ENCODE peak calls at places on chromosome 2, in nine cellular contexts. S is cardiac muscle cell; D is CD4-positive, alpha-beta memory T cell; Y is adipocyte; B is choroid plexus epithelial cell; L is AG09309; Q is AG04450; G is neural progenitor cell; I is PC-3. R is an unnamed sample.

GRCh38 chr2:98709530-98709929 is 21.4 kb downstream of the MGAT4A start:
- DNase-seq in S (peak; percentile 22), D (no peak), Y (no peak), B (no peak), L (no peak), Q (no peak), G (no peak), I (no peak), R (no peak)

GRCh38 chr2:144515694-144516416 is 4.1 kb downstream of the ZEB2 start:
- DNase-seq in S (peak; percentile 80), D (peak; percentile 25), Y (peak; percentile 78), B (peak; percentile 78), L (no peak), Q (no peak), G (peak; percentile 66), I (no peak), R (peak; percentile 70)

GRCh38 chr2:47654790-47655562 is 128.0 kb upstream of the MSH6 start:
- DNase-seq in S (no peak), D (no peak), Y (no peak), B (no peak), L (no peak), Q (no peak), G (peak; percentile 23), I (peak; percentile 69), R (no peak)

GRCh38 chr2:70094171-70094977 is 7.1 kb downstream of the PCBP1 start:
- DNase-seq in S (no peak), D (no peak), Y (no peak), B (no peak), L (no peak), Q (no peak), G (no peak), I (no peak), R (no peak)

GRCh38 chr2:40440835-40441234 is 11.1 kb downstream of the SLC8A1 start:
- DNase-seq in S (no peak), D (no peak), Y (no peak), B (no peak), L (no peak), Q (no peak), G (no peak), I (no peak), R (no peak)

GRCh38 chr2:225011585-225011984 is 30.7 kb downstream of the DOCK10 start:
- DNase-seq in S (no peak), D (no peak), Y (no peak), B (no peak), L (no peak), Q (no peak), G (no peak), I (no peak), R (no peak)

GRCh38 chr2:167140767-167141166 is 252.5 kb downstream of the XIRP2 start:
- DNase-seq in S (peak; percentile 95), D (no peak), Y (peak; percentile 87), B (peak; percentile 99), L (peak; percentile 41), Q (peak; percentile 96), G (no peak), I (peak; percentile 99), R (peak; percentile 94)

GRCh38 chr2:22930781-22931180 is 454.2 kb upstream of the KLHL29 start:
- DNase-seq in S (no peak), D (no peak), Y (no peak), B (no peak), L (no peak), Q (no peak), G (no peak), I (no peak), R (no peak)

GRCh38 chr2:234343297-234343696 is 153.6 kb downstream of the ARL4C start:
- DNase-seq in S (no peak), D (no peak), Y (no peak), B (no peak), L (no peak), Q (no peak), G (no peak), I (no peak), R (no peak)

GRCh38 chr2:113208995-113209868 is 35.5 kb downstream of the PSD4 start:
- DNase-seq in S (no peak), D (no peak), Y (peak; percentile 70), B (no peak), L (no peak), Q (no peak), G (no peak), I (no peak), R (no peak)

GRCh38 chr2:73952499-73953446 is 26.1 kb downstream of the DGUOK start:
- DNase-seq in S (peak; percentile 62), D (no peak), Y (peak; percentile 25), B (peak; percentile 57), L (no peak), Q (no peak), G (no peak), I (peak; percentile 9), R (peak; percentile 26)

GRCh38 chr2:3099145-3099859 is 278.3 kb downstream of the EIPR1 start:
- DNase-seq in S (no peak), D (no peak), Y (no peak), B (no peak), L (no peak), Q (no peak), G (no peak), I (no peak), R (no peak)

GRCh38 chr2:73293534-73294171 is at the start of gene EGR4:
- DNase-seq in S (peak; percentile 80), D (peak; percentile 92), Y (peak; percentile 79), B (peak; percentile 57), L (no peak), Q (no peak), G (peak; percentile 95), I (peak; percentile 52), R (peak; percentile 40)

GRCh38 chr2:159375241-159375640 is 88.7 kb upstream of the WDSUB1 start:
- DNase-seq in S (no peak), D (no peak), Y (no peak), B (no peak), L (no peak), Q (no peak), G (no peak), I (no peak), R (no peak)

GRCh38 chr2:239926587-239927234 is 98.4 kb downstream of the NDUFA10 start:
- DNase-seq in S (no peak), D (no peak), Y (no peak), B (no peak), L (no peak), Q (no peak), G (no peak), I (no peak), R (no peak)

GRCh38 chr2:16137080-16137755 is 196.9 kb downstream of the MYCN start:
- DNase-seq in S (no peak), D (no peak), Y (no peak), B (no peak), L (no peak), Q (no peak), G (no peak), I (no peak), R (no peak)

GRCh38 chr2:201648-202433 is 62.0 kb downstream of the SH3YL1 start:
- DNase-seq in S (no peak), D (no peak), Y (no peak), B (no peak), L (no peak), Q (no peak), G (no peak), I (no peak), R (no peak)

GRCh38 chr2:24009680-24010476 is at the start of gene MFSD2B:
- DNase-seq in S (peak; percentile 37), D (no peak), Y (peak; percentile 26), B (peak; percentile 18), L (no peak), Q (no peak), G (peak; percentile 47), I (no peak), R (peak; percentile 15)

DNA sequence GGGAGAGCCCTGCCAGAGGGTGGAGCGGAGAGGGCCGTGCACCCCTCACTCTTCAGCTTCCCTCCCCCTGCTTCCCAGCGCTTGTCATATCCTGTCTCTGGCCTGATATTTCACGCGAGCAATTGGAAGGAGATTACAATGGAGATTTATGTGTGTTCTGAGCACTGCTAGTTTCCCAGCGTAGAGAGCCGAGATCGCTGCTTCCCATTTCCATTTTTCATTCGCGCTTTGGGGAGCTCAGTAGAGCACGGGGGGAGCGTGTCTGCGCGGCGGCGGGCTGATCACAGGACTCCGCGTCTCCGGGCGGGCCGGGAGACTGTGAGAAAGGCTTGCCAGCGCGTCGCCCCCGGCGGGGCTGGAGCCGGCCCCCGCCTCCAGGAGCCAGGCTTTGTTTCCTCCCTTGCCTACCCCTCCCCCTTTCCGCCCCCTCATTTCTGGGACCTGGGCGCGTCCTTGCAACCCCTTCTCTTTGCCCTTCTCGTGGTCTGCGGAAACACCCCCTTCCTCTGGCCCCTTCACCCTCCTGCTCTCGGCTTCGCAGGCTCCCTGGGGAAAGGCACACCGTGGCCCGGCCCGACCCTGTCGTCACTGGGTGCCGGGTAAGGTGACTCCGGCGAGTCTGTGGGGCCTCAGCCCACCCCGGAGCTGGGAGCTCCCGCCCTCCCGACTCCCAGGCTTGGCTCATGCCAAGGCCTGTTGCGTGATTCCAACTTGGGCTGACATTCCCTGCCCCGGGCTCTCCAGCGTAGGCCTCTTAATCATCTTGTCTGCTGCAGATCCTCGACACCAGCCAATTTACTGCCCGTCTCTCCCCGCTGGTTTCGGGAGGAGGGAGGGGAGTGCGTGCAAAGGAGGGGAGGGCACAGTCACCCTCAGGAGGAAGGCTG is 5.8 kb downstream of the DLX2 start:
- DNase-seq in S (peak; percentile 66), D (no peak), Y (peak; percentile 93), B (peak; percentile 41), L (peak; percentile 86), Q (no peak), G (peak; percentile 61), I (peak; percentile 68), R (peak; percentile 87)
- H3K4me3 ChIP-seq in S (peak overlapping the region; percentile 17), D (no peak overlapping the region), Y (peak overlapping the region; percentile 80), B (peak overlapping the region; percentile 50), L (peak overlapping the region; percentile 48), Q (peak overlapping the region; percentile 48), G (peak overlapping the region; percentile 44), I (peak overlapping the region; percentile 97), R (peak overlapping the region; percentile 76)

GRCh38 chr2:37325625-37326071 is 1.0 kb upstream of the PRKD3 start:
- DNase-seq in S (no peak), D (no peak), Y (no peak), B (no peak), L (no peak), Q (no peak), G (no peak), I (no peak), R (no peak)
- H3K4me3 ChIP-seq in S (no peak overlapping the region), D (no peak overlapping the region), Y (peak overlapping the region; percentile 97), B (peak overlapping the region; percentile 69), L (peak overlapping the region; percentile 68), Q (peak overlapping the region; percentile 74), G (peak overlapping the region; percentile 98), I (peak overlapping the region; percentile 93), R (peak overlapping the region; percentile 83)

DNA sequence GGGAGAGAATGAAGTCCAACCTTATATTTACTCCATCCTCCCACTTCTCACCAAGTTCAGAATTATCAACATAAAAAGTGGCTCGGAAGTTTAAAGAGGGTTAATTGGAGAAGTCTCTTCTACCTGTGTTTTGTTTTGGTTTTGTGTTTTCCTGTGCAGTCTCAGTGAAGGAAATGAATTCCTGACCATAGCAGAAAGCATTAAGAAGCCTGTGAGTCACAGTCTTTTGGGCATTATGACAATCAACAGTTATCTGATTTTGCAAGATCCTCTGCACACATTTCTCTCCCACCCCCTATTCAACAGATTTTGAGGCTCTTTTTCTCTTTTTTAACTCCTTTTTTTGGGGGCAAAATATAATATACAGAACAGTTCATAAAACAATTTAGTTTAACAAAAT is 8.6 kb upstream of the RPL37A start:
- DNase-seq in S (peak; percentile 61), D (no peak), Y (peak; percentile 79), B (peak; percentile 76), L (peak; percentile 40), Q (peak; percentile 26), G (no peak), I (peak; percentile 68), R (peak; percentile 83)
- H3K4me3 ChIP-seq in S (no peak overlapping the region), D (no peak overlapping the region), Y (peak overlapping the region; percentile 2), B (no peak overlapping the region), L (no peak overlapping the region), Q (no peak overlapping the region), G (no peak overlapping the region), I (no peak overlapping the region), R (no peak overlapping the region)

GRCh38 chr2:226216578-226216977 is 583.0 kb downstream of the IRS1 start:
- DNase-seq in S (no peak), D (no peak), Y (no peak), B (no peak), L (no peak), Q (no peak), G (no peak), I (no peak), R (no peak)
- H3K4me3 ChIP-seq in S (no peak overlapping the region), D (no peak overlapping the region), Y (no peak overlapping the region), B (no peak overlapping the region), L (no peak overlapping the region), Q (no peak overlapping the region), G (no peak overlapping the region), I (no peak overlapping the region), R (no peak overlapping the region)